ENCODE peak calls at places on chromosomes 1 and 21, in seven cellular contexts. Y is mesothelial cell of epicardium, S is epithelial cell of esophagus, K is hepatocyte, C is lower leg skin, F is heart right ventricle, H is GM13976. M is an unnamed sample.
A peak's percentile ranks its signal among the peaks of the same experiment; 100 is the strongest.

GRCh38 chr1:214966366-214966765 is 116.2 kb upstream of the KCNK2 start:
- DNase-seq in Y (no peak), S (no peak), K (no peak), C (no peak), F (no peak), H (no peak), M (peak; percentile 70)

GRCh38 chr1:46489638-46490602 is at the start of gene DMBX1:
- DNase-seq in Y (peak; percentile 54), S (peak; percentile 48), K (peak; percentile 51), C (no peak), F (no peak), H (peak; percentile 72), M (no peak)

GRCh38 chr1:51514733-51515132 is 4.3 kb downstream of the EPS15 start:
- DNase-seq in Y (no peak), S (no peak), K (no peak), C (no peak), F (no peak), H (no peak), M (no peak)

GRCh38 chr1:208048904-208049303 is 138.0 kb upstream of the CD34 start:
- DNase-seq in Y (no peak), S (peak; percentile 93), K (no peak), C (no peak), F (no peak), H (no peak), M (no peak)

GRCh38 chr1:54273837-54274192 is 73.8 kb downstream of the MRPL37 start:
- DNase-seq in Y (no peak), S (no peak), K (peak; percentile 38), C (peak; percentile 91), F (peak; percentile 40), H (no peak), M (peak; percentile 39)

GRCh38 chr1:173507847-173508209 is 30.7 kb downstream of the PRDX6 start:
- DNase-seq in Y (no peak), S (peak; percentile 81), K (no peak), C (no peak), F (no peak), H (no peak), M (no peak)

GRCh38 chr21:28636988-28637691 is 355.5 kb downstream of the LTN1 start:
- DNase-seq in Y (no peak), S (peak; percentile 97), K (no peak), C (no peak), F (no peak), H (no peak), M (no peak)

GRCh38 chr1:171841050-171841910 is at the start of gene DNM3:
- DNase-seq in Y (peak; percentile 88), S (peak; percentile 78), K (peak; percentile 92), C (peak; percentile 95), F (peak; percentile 75), H (peak; percentile 95), M (peak; percentile 48)

GRCh38 chr1:186308264-186309060 is 66.6 kb downstream of the TPR start:
- DNase-seq in Y (no peak), S (no peak), K (no peak), C (no peak), F (no peak), H (no peak), M (no peak)

GRCh38 chr1:32874860-32875793 is 4.4 kb upstream of the FNDC5 start:
- DNase-seq in Y (no peak), S (no peak), K (no peak), C (peak; percentile 61), F (no peak), H (peak; percentile 54), M (no peak)

DNA sequence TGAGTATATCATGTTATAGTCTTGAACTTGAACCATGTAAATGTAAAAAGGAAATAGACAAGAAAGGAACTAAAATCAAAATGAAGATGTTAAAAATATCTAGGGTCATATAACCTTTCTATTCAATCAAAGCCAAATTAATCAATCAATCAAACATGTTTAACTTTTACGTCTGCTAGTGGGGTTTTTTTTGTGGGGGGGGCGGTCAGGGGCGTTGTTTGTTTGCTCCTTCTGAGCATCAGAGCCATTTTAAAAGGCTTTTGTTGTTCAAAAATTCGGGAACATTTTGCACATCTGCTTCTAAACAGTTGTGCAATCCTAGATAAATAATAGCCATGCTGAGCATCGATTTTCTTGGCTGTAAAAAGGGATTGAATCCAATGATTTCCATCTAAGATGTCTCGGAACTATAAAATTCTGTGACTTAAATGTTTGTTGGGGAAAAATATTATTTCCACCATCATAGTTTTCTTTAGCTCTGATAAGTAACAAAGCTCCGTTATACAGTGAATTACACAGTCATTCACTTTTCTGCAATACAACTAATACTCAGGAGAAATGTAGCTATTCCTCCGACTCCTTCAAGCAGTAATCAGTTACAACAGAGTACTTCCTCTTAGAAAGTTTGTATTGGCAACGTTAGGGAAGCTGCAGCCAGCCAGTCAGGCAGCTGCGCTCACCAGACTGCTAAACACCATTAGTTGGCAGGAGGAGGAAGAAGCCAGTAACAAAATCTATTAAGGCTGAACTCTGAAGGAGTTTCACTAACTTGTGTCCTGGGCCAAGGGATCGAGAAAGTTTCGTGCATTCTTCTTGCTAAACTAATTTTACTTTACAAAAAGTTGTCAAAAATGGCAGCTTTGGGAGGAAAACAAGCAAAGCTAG is 2.1 kb downstream of the SPATA6 start:
- DNase-seq in Y (no peak), S (peak; percentile 45), K (peak; percentile 20), C (no peak), F (peak; percentile 49), H (no peak), M (peak; percentile 43)
- TF ChIP-seq CTCF in Y (no peak), S (no peak), K (no peak), C (no peak), F (no peak), H (no peak), M (no peak)

GRCh38 chr1:78047131-78047530 is 1.4 kb downstream of the GIPC2 start:
- DNase-seq in Y (no peak), S (no peak), K (no peak), C (no peak), F (peak; percentile 34), H (no peak), M (peak; percentile 26)
- TF ChIP-seq CTCF in Y (no peak), S (no peak), K (peak; percentile 6), C (no peak), F (no peak), H (no peak), M (no peak)

GRCh38 chr1:203140076-203140475 is 12.6 kb downstream of the ADORA1 start:
- DNase-seq in Y (no peak), S (no peak), K (no peak), C (no peak), F (no peak), H (no peak), M (no peak)

GRCh38 chr1:203137324-203137723 is 9.8 kb downstream of the ADORA1 start:
- DNase-seq in Y (no peak), S (no peak), K (no peak), C (no peak), F (no peak), H (no peak), M (no peak)

GRCh38 chr1:203135636-203136305 is 8.2 kb downstream of the ADORA1 start:
- DNase-seq in Y (no peak), S (peak; percentile 41), K (no peak), C (no peak), F (no peak), H (no peak), M (no peak)

GRCh38 chr1:203133969-203134725 is 6.6 kb downstream of the ADORA1 start:
- DNase-seq in Y (no peak), S (peak; percentile 53), K (peak; percentile 38), C (no peak), F (no peak), H (no peak), M (no peak)

DNA sequence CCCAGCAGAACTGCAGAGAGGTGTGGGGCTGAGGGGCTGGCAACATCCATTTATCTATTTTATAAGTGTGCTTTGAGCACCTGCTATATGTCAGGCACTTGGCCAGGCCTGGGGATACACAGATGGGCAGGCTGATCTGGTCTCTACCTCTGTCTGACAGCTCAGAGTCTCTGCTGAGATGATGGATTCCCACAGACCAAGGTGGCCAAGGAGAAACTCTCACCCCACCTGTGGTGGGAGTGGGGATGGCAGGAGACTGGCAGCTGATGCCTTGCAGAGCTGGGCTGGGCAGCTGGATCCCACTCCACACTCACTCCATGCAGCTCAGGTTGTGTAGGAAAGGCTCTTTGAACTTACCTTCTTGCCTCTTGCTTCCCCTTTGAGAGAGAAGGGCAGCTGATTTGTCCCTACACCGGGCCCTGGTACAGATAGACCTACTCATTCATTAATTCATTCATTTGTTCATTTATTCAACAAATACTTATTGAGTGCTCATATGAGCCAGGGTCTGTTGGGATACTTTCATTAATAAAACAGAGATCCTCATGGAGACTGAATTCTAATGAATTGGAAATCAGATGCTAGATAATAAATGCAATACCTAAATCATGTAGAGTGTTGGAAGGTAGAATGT is 9.0 kb downstream of the ADORA1 start:
- DNase-seq in Y (no peak), S (no peak), K (no peak), C (no peak), F (no peak), H (no peak), M (no peak)
- TF ChIP-seq CTCF in Y (no peak), S (peak; percentile 5), K (no peak), C (no peak), F (no peak), H (no peak), M (no peak)

GRCh38 chr1:225842788-225843425 is 33.0 kb downstream of the EPHX1 start:
- DNase-seq in Y (no peak), S (no peak), K (no peak), C (no peak), F (no peak), H (no peak), M (no peak)

GRCh38 chr1:225840223-225840610 is 30.3 kb downstream of the EPHX1 start:
- DNase-seq in Y (no peak), S (no peak), K (no peak), C (no peak), F (no peak), H (no peak), M (no peak)

GRCh38 chr1:225840713-225841112 is 30.8 kb downstream of the EPHX1 start:
- DNase-seq in Y (no peak), S (no peak), K (no peak), C (no peak), F (no peak), H (no peak), M (no peak)

GRCh38 chr1:225843426-225843795 is 33.5 kb downstream of the EPHX1 start:
- DNase-seq in Y (no peak), S (no peak), K (no peak), C (no peak), F (no peak), H (no peak), M (peak; percentile 4)

GRCh38 chr1:225842074-225842473 is 32.1 kb downstream of the EPHX1 start:
- DNase-seq in Y (no peak), S (peak; percentile 9), K (no peak), C (no peak), F (no peak), H (no peak), M (no peak)
- TF ChIP-seq CTCF in Y (no peak), S (no peak), K (no peak), C (no peak), F (no peak), H (no peak), M (no peak)

GRCh38 chr1:119544165-119544762 is 37.3 kb downstream of the HSD3B1 start:
- DNase-seq in Y (no peak), S (peak; percentile 35), K (no peak), C (no peak), F (no peak), H (no peak), M (no peak)
- TF ChIP-seq CTCF in Y (no peak), S (peak; percentile 58), K (peak; percentile 32), C (no peak), F (peak; percentile 35), H (peak; percentile 42), M (no peak)

DNA sequence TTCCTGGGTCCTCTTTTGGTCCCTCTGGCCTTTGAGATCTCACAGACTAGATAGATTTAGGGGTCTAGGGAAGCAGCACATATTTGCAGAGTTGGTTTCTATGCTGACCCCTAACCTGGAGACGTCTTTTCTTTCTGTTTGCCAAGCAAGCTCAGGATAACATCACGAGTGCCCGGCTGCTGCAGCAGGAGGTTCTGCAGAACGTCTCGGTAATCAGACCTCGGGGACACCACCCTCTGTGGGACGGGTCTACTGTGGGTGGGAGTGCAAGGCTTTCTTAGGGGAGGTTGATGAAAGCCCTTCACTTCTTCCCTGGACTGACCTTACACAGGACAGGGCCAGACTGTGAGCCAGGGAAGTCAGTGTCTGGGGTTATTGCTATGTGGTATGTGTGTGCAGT is 2.9 kb downstream of the IL24 start:
- DNase-seq in Y (no peak), S (no peak), K (no peak), C (peak; percentile 57), F (no peak), H (no peak), M (no peak)
- TF ChIP-seq CTCF in Y (no peak), S (no peak), K (no peak), C (no peak), F (no peak), H (no peak), M (no peak)